ENCODE peak calls at places on chromosomes 16 and 17, in four cellular contexts. J is HCT116, S is K562, I is HepG2. K is an unnamed sample.

GRCh38 chr16:50215680-50216079 is 50.7 kb upstream of the ADCY7 start:
- DNase-seq in I (no peak), S (no peak), J (no peak), K (no peak)

GRCh38 chr17:40371261-40371929 is 6.9 kb upstream of the GJD3 start:
- DNase-seq in J (peak; percentile 19), S (peak; percentile 49), I (peak; percentile 31), K (no peak)

GRCh38 chr17:4950075-4950756 is 703 bp upstream of the ENO3 start:
- DNase-seq in S (peak; percentile 82), J (no peak), I (peak; percentile 56), K (no peak)

GRCh38 chr17:2282297-2282873 is 21.2 kb downstream of the SMG6 start:
- DNase-seq in J (peak; percentile 18), S (peak; percentile 31), I (peak; percentile 60), K (peak; percentile 43)

GRCh38 chr17:57665128-57665527 is 80.0 kb downstream of the CCDC182 start:
- DNase-seq in S (no peak), I (no peak), J (no peak), K (no peak)

GRCh38 chr16:6570520-6570919 is 762.1 kb upstream of the RBFOX1 start:
- DNase-seq in S (no peak), J (no peak), I (no peak), K (no peak)

GRCh38 chr16:3067929-3068288 is 2.5 kb downstream of the IL32 start:
- DNase-seq in J (no peak), S (no peak), I (no peak), K (no peak)

GRCh38 chr17:76726766-76727718 is at the start of gene METTL23:
- DNase-seq in J (no peak), S (no peak), I (peak; percentile 68), K (peak; percentile 78)

GRCh38 chr16:66427036-66427446 is at the start of gene BEAN1:
- DNase-seq in I (no peak), S (peak; percentile 78), J (no peak), K (peak; percentile 49)

GRCh38 chr17:9780552-9780951 is 10.8 kb downstream of the DHRS7C start:
- DNase-seq in J (no peak), S (no peak), I (no peak), K (no peak)

GRCh38 chr17:57739402-57740224 is 5.5 kb downstream of the CCDC182 start:
- DNase-seq in S (peak; percentile 36), J (peak; percentile 61), I (peak; percentile 53), K (no peak)

GRCh38 chr17:14201595-14201994 is 35.1 kb downstream of the CDRT15 start:
- DNase-seq in I (no peak), S (no peak), J (no peak), K (no peak)

GRCh38 chr16:89104930-89105571 is 11.4 kb downstream of the ACSF3 start:
- DNase-seq in S (no peak), I (no peak), J (no peak), K (no peak)

GRCh38 chr17:43879723-43880419 is 27.5 kb downstream of the MPP2 start:
- DNase-seq in J (no peak), I (no peak), S (no peak), K (no peak)

GRCh38 chr16:66427871-66428681 is 981 bp downstream of the BEAN1 start:
- DNase-seq in S (no peak), J (no peak), I (no peak), K (no peak)

GRCh38 chr17:73393962-73394361 is 82.2 kb upstream of the CDC42EP4 start:
- DNase-seq in J (peak; percentile 16), I (peak; percentile 20), S (peak; percentile 43), K (no peak)

GRCh38 chr16:53784312-53784711 is 80.4 kb downstream of the FTO start:
- DNase-seq in J (no peak), I (no peak), S (no peak), K (no peak)

GRCh38 chr17:35844547-35844946 is 24.1 kb downstream of the HEATR9 start:
- DNase-seq in I (no peak), S (no peak), J (no peak), K (no peak)

GRCh38 chr17:32488604-32489180 is 1.9 kb downstream of the CDK5R1 start:
- DNase-seq in S (no peak), J (no peak), I (no peak), K (no peak)

GRCh38 chr17:65191805-65192740 is 54.9 kb downstream of the RGS9 start:
- DNase-seq in J (peak; percentile 18), S (no peak), I (peak; percentile 20), K (no peak)

GRCh38 chr16:85970712-85971220 is 71.8 kb downstream of the IRF8 start:
- DNase-seq in I (no peak), S (no peak), J (no peak), K (no peak)

GRCh38 chr16:55756963-55757362 is 75.9 kb downstream of the CES1 start:
- DNase-seq in J (no peak), I (no peak), S (no peak), K (no peak)
- TF ChIP-seq JUND in J (no peak), I (no peak), S (no peak), K (no peak)

DNA sequence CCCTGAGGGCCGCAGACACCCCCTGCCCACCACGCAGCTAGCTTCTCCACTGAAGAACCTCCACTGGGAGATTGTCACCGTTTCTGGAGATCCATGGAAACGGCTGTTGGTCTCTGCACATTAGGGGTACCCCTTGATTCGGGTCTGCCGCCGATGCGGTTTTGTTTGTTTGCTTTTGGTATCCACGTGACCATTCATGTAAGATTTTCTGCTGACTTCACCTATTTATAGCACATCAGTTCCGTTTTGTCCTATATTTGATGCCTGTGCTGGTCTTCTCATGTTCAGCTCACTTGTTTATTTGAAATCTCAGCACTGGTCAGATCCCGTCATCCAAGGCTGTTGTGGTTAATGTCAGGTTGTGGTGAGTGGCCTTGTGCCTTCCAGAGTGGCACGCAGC is 21.1 kb downstream of the CRAMP1 start:
- DNase-seq in I (no peak), S (no peak), J (no peak), K (no peak)
- TF ChIP-seq JUND in I (no peak), S (no peak), J (no peak), K (no peak)

DNA sequence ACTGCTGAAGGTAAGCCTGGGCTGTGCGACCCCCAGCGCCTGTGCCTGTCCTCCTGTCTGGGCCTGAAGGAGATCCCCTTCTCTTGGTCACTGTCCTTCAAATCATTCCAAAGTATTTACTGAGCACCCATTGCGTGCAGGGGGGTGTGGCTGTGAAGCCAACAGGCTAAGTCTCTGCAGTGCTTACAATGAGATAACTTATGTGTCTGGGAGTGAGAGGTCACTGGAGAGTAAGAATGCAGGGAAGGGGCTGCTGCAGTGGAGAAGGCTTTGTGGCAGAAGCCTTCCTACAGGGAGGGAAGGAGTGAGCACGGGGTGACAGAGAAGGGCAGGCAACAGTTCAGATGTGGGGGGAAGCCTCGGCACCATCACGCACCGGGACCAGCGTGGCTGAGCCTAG is 11.2 kb upstream of the SMIM5 start:
- DNase-seq in J (no peak), I (no peak), S (no peak), K (no peak)
- TF ChIP-seq JUND in J (no peak), I (no peak), S (no peak), K (no peak)

GRCh38 chr16:15832241-15832640 is 24.6 kb downstream of the MYH11 start:
- DNase-seq in J (no peak), S (no peak), I (no peak), K (no peak)

GRCh38 chr16:15830832-15831451 is 25.9 kb downstream of the MYH11 start:
- DNase-seq in I (no peak), S (no peak), J (no peak), K (no peak)

GRCh38 chr16:15827709-15828343 is 29.0 kb downstream of the MYH11 start:
- DNase-seq in I (no peak), S (no peak), J (no peak), K (no peak)

GRCh38 chr16:15827299-15827698 is 29.5 kb downstream of the MYH11 start:
- DNase-seq in S (no peak), J (no peak), I (no peak), K (no peak)

DNA sequence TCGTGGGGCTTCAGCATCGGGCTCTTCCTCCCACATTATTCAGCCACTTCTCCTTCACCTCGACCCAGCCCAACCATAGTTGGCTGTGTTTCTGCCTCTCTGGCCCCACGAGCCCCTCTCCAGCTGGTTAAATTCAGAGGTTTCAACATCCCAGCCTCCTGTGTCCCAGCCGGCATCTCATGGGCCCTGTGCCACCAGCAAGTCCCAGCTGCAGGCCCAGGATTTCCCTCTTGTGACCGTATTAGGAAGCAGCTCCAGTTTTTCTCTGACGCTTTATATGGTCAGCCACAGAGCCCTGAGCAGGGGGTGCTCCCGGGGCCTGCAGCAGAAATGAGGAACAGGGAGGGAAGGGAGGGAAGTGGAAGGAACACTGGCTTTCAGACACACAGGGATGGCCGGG is 27.4 kb downstream of the MYH11 start:
- DNase-seq in I (no peak), J (no peak), S (no peak), K (no peak)
- TF ChIP-seq JUND in I (no peak), J (no peak), S (no peak), K (no peak)

DNA sequence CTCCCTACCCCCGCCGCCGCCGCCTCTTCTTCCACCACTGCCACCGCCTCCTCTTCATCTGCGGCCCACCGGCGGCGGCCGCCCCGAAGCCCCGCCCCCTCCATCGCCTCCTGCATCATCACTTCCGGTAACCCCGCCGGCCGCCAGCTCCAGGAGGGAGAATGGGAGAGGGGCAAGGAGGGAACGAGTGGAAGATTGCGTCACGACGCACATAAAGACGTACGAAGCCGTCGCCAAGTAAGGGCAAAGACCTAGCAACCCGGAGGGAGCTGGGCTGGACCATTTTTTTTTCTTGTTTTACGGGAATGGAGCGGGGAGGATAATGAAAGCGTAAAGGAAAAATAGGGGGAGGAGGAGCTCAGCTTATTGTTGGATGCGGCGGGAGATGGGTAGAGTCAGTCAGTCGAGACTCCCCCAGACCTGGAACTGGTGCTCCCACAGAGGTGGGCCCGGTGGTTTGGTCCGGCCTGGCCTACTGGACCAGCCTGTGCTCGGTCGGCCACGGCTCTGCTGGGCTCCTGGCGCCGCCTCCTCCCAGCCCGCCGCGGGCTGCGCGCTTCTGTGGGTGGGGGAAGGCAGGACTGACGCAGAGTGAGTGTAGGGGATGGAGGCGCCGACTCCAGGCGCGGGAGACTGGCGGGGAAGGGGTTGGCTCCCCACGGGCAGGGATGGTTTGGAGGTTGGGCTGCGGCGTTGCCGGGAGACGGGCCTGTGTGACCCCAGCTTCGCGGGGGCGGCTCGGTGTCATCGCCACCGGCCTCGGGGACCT is at the start of the genes DCUN1D3 and LYRM1:
- DNase-seq in J (peak; percentile 98), S (peak; percentile 95), I (peak; percentile 99), K (peak; percentile 97)
- TF ChIP-seq JUND in J (peak; percentile 64), S (peak; percentile 5), I (peak; percentile 16), K (no peak)